ENCODE peak calls at places on chromosomes 4 and X, in nine cellular contexts. T is heart right ventricle, Q is adrenal gland, U is IMR-90, W is psoas muscle, P is upper lobe of left lung, D is OCI-LY7, I is hepatocyte, A is tibial nerve. H is an unnamed sample. For H3K4me1, the result is how much of the 10 kb centered on the place peaks cover.

GRCh38 chr4:93467484-93468155 is 360.9 kb upstream of the ATOH1 start:
- DNase-seq in T (no peak), Q (no peak), U (no peak), W (no peak), P (no peak), D (no peak), I (no peak), A (no peak), H (no peak)

GRCh38 chr4:162126754-162127153 is 37.0 kb downstream of the FSTL5 start:
- DNase-seq in T (no peak), Q (no peak), U (no peak), W (no peak), P (no peak), D (no peak), I (no peak), A (no peak), H (no peak)

GRCh38 chr4:10008208-10009005 is 12.9 kb downstream of the SLC2A9 start:
- DNase-seq in T (no peak), Q (no peak), U (peak), W (no peak), P (no peak), D (no peak), I (no peak), A (no peak), H (no peak)

GRCh38 chrX:7318661-7319060 is 170.7 kb upstream of the PUDP start:
- DNase-seq in T (no peak), Q (no peak), U (no peak), W (no peak), P (no peak), D (no peak), I (no peak), A (no peak), H (no peak)

GRCh38 chrX:53262918-53263394 is 18.4 kb downstream of the IQSEC2 start:
- DNase-seq in T (no peak), Q (peak), U (peak), W (no peak), P (no peak), D (no peak), I (no peak), A (no peak), H (no peak)

GRCh38 chr4:170047774-170048354 is 21.7 kb upstream of the MFAP3L start:
- DNase-seq in T (no peak), Q (peak), U (peak), W (no peak), P (peak), D (peak), I (peak), A (peak), H (peak)

GRCh38 chr4:142369141-142369540 is 477.0 kb downstream of the INPP4B start:
- DNase-seq in T (no peak), Q (no peak), U (no peak), W (no peak), P (no peak), D (no peak), I (no peak), A (no peak), H (no peak)

GRCh38 chr4:113745724-113746123 is 15.8 kb downstream of the CAMK2D start:
- DNase-seq in T (no peak), Q (no peak), U (no peak), W (peak), P (no peak), D (no peak), I (no peak), A (no peak), H (no peak)

GRCh38 chrX:153501530-153501929 is 6.8 kb downstream of the BGN start:
- DNase-seq in T (no peak), Q (no peak), U (no peak), W (no peak), P (no peak), D (no peak), I (no peak), A (no peak), H (no peak)

GRCh38 chr4:108690738-108691137 is 40.3 kb downstream of the OSTC start:
- DNase-seq in T (no peak), Q (no peak), U (no peak), W (no peak), P (no peak), D (no peak), I (no peak), A (no peak), H (no peak)

GRCh38 chrX:118216488-118216887 is 99.9 kb upstream of the KLHL13 start:
- DNase-seq in T (no peak), Q (no peak), U (no peak), W (no peak), P (no peak), D (no peak), I (no peak), A (no peak), H (no peak)

GRCh38 chr4:101807351-101807750 is 16.8 kb downstream of the BANK1 start:
- DNase-seq in T (no peak), Q (no peak), U (no peak), W (no peak), P (no peak), D (no peak), I (no peak), A (no peak), H (no peak)

GRCh38 chrX:109839694-109840358 is 106.8 kb upstream of the ACSL4 start:
- DNase-seq in T (no peak), Q (peak), U (no peak), W (peak), P (peak), D (no peak), I (peak), A (no peak), H (no peak)

GRCh38 chr4:16264798-16265197 is 38.5 kb upstream of the TAPT1 start:
- DNase-seq in T (no peak), Q (no peak), U (peak), W (no peak), P (no peak), D (peak), I (peak), A (peak), H (no peak)

GRCh38 chr4:55866973-55867574 is 13.6 kb downstream of the EXOC1 start:
- DNase-seq in T (no peak), Q (peak), U (peak), W (no peak), P (peak), D (peak), I (peak), A (no peak), H (no peak)

GRCh38 chrX:2708601-2709200 is 17.6 kb downstream of the CD99 start:
- DNase-seq in T (no peak), Q (no peak), U (no peak), W (no peak), P (no peak), D (peak), I (no peak), A (no peak), H (no peak)

GRCh38 chr4:106507440-106507839 is 138.9 kb upstream of the GIMD1 start:
- DNase-seq in T (no peak), Q (no peak), U (no peak), W (no peak), P (no peak), D (no peak), I (no peak), A (no peak), H (no peak)

GRCh38 chrX:144819406-144819805 is 427.9 kb upstream of the SPANXN1 start:
- DNase-seq in T (no peak), Q (no peak), U (no peak), W (no peak), P (no peak), D (no peak), I (no peak), A (no peak), H (no peak)

GRCh38 chrX:18828832-18829404 is 121.5 kb downstream of the PPEF1 start:
- DNase-seq in T (no peak), Q (no peak), U (no peak), W (no peak), P (no peak), D (no peak), I (peak), A (no peak), H (no peak)

GRCh38 chrX:9257718-9258117 is 207.1 kb upstream of the TBL1X start:
- DNase-seq in T (no peak), Q (no peak), U (no peak), W (no peak), P (no peak), D (no peak), I (no peak), A (no peak), H (no peak)

GRCh38 chr4:153529646-153530045 is 63.5 kb downstream of the TMEM131L start:
- DNase-seq in T (no peak), Q (no peak), U (peak), W (no peak), P (no peak), D (no peak), I (no peak), A (no peak), H (no peak)

GRCh38 chr4:153530284-153530995 is 64.3 kb downstream of the TMEM131L start:
- DNase-seq in T (no peak), Q (no peak), U (no peak), W (no peak), P (no peak), D (no peak), I (no peak), A (no peak), H (no peak)

GRCh38 chr4:153527690-153528089 is 61.5 kb downstream of the TMEM131L start:
- DNase-seq in T (no peak), Q (no peak), U (no peak), W (no peak), P (no peak), D (peak), I (no peak), A (no peak), H (no peak)

GRCh38 chr4:153530996-153531375 is 64.8 kb downstream of the TMEM131L start:
- DNase-seq in T (no peak), Q (no peak), U (no peak), W (no peak), P (no peak), D (no peak), I (no peak), A (no peak), H (no peak)

DNA sequence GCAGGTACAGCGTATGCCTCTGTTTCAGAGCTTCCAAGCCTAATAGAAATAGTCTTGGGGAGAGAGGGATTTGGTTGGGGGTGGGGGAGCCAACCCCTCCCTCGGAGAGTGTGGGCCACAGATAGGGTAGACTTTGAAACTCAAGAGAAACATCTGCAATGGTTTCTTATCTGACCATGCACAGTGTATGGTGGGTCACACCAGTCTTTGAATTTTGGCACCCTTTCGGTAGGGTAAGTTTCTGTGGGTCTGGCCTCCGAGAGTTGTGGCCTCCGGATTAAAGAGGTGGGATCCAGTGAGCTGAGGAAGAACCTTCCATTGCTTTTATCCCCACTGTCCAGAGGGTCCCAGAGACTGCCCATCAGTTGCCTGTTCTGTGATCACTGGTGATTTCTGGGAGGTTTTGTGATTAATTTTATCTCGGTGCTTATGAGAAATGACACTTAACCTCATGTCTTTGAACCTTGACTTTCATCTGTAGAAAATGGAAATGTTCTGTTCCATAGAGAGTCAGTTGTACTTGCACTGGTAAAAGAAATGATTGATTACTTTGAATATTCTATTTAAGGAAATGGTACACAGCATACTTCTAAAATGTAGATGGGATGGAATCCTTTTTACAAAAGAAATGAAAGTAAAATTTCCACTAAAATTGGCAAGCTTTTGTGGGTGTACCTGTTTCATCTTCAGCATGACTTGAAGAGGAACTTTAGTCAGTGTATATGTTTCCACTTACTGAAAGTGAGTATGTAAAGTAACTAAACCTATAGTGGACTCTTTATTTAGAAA is 62.7 kb downstream of the TMEM131L start:
- DNase-seq in T (no peak), Q (no peak), U (no peak), W (no peak), P (no peak), D (no peak), I (no peak), A (no peak), H (no peak)
- H3K4me1 ChIP-seq in T (under half), Q (under half), U (under half), W (half or more), P (under half), D (half or more), I (under half), A (under half), H (half or more)

DNA sequence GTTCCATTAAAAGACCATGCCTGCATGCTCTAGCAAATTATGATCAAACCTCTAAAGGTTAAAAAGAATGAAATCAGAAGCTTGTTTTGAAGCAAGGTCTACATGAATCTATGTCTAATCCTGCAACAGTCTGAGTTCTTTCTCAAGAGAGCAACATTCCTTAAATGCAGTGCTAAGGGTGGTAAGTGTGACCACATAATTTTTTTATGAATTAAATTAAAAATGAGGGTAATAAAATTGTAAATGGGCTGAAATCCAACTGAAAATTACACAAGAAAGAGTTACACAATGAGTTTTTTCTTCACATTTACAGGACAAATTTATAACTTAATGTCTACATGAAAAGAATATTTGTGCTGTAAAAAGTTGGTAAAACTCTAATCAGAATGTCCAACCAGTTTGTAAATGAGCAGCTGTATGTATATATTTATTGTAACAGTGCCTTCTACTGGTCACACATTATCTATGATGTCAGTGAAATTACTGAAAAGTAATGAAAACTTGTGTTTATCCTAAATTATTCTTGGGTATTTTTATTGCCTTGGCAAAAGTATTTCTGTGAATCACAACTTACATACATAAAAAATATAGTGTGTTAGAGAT is 336.3 kb upstream of the PITX2 start:
- DNase-seq in T (no peak), Q (no peak), U (peak), W (no peak), P (no peak), D (peak), I (peak), A (no peak), H (no peak)
- TF ChIP-seq CTCF in T (no peak), Q (no peak), U (peak), W (peak), P (no peak), D (peak), I (peak), A (no peak), H (no peak)

GRCh38 chrX:138874271-138874670 is 162.8 kb upstream of the FGF13 start:
- DNase-seq in T (no peak), Q (no peak), U (no peak), W (no peak), P (no peak), D (no peak), I (no peak), A (no peak), H (no peak)
- H3K27ac ChIP-seq in T (no peak), Q (no peak), U (no peak), W (no peak), P (no peak), D (no peak), I (no peak), A (no peak), H (no peak)

GRCh38 chrX:49270249-49270921 is 792 bp downstream of the PPP1R3F start:
- DNase-seq in T (peak), Q (no peak), U (no peak), W (no peak), P (no peak), D (no peak), I (no peak), A (no peak), H (no peak)
- H3K4me1 ChIP-seq in T (under half), Q (under half), U (under half), W (under half), P (under half), D (under half), I (under half), A (under half), H (under half)

GRCh38 chr4:176188654-176189053 is 6.7 kb downstream of the SPATA4 start:
- DNase-seq in T (no peak), Q (no peak), U (no peak), W (no peak), P (no peak), D (no peak), I (no peak), A (no peak), H (no peak)

GRCh38 chr4:176189891-176190795 is 5.2 kb downstream of the SPATA4 start:
- DNase-seq in T (no peak), Q (no peak), U (peak), W (no peak), P (no peak), D (no peak), I (no peak), A (no peak), H (no peak)

GRCh38 chr4:176193126-176193525 is 2.3 kb downstream of the SPATA4 start:
- DNase-seq in T (no peak), Q (no peak), U (peak), W (no peak), P (no peak), D (no peak), I (no peak), A (no peak), H (no peak)

GRCh38 chr4:176193898-176194297 is 1.5 kb downstream of the SPATA4 start:
- DNase-seq in T (no peak), Q (no peak), U (peak), W (no peak), P (no peak), D (no peak), I (no peak), A (no peak), H (no peak)

GRCh38 chr4:176191974-176192373 is 3.4 kb downstream of the SPATA4 start:
- DNase-seq in T (no peak), Q (no peak), U (peak), W (no peak), P (no peak), D (no peak), I (no peak), A (no peak), H (no peak)
- TF ChIP-seq CTCF in T (no peak), Q (no peak), U (no peak), W (no peak), P (no peak), D (no peak), I (no peak), A (no peak), H (no peak)

GRCh38 chr4:123505457-123506310 is 109.1 kb downstream of the SPRY1 start:
- DNase-seq in T (peak), Q (peak), U (peak), W (peak), P (peak), D (peak), I (peak), A (peak), H (peak)
- H3K27ac ChIP-seq in T (peak), Q (peak), U (peak), W (peak), P (peak), D (peak), I (peak), A (peak), H (peak)

DNA sequence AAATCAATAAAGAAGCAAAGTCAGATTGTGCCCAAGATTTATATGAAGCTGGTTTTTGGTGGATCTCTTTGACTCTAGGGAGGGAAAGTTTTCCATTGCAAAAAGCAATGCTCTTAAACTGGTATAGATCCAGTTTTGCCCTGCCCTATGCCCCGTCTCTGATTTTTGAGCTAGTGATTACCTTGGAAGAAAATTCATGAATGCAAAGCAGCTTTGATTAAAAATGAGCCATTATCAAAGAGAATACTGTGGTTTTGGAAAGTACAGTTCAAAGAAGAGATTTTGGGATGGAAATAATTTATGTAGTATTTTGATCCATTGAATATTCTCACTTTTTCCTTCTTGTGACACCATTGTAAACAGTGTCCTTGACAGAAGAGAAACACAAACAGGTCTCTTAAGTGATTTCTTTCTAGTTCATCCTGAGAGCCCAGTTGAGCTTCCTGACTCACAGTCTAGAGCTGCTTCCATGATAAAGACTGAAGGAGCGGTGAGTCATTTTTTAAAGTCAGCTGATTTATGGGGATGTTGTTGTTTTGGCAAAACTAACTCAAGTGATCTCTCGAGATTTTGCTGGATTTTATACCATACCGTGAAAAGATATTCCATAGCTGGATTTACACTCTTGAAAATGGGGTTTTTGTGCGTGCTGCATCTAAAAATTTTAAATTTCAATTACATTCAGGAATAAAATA is 76.7 kb downstream of the AFF1 start:
- DNase-seq in T (no peak), Q (peak), U (peak), W (no peak), P (peak), D (no peak), I (peak), A (no peak), H (no peak)
- H3K4me1 ChIP-seq in T (under half), Q (half or more), U (under half), W (half or more), P (half or more), D (half or more), I (under half), A (half or more), H (half or more)

GRCh38 chrX:103629295-103630170 is 758 bp downstream of the TCEAL1 start:
- DNase-seq in T (peak), Q (peak), U (peak), W (peak), P (peak), D (peak), I (peak), A (peak), H (peak)
- TF ChIP-seq CTCF in T (peak), Q (no peak), U (peak), W (peak), P (no peak), D (peak), I (peak), A (peak), H (peak)